ENCODE peak calls at places on chromosomes 11 and 22, in nine cellular contexts. One of them, this sample, is unnamed.

GRCh38 chr11:119975561-119976152 is 162.3 kb downstream of the TRIM29 start:
- DNase-seq in thoracic aorta: no peak
- DNase-seq in fibroblast of the aortic adventitia: no peak
- DNase-seq in heart right ventricle: peak
- DNase-seq in CD4-positive, alpha-beta T cell: no peak
- DNase-seq in spleen: no peak
- DNase-seq in choroid plexus epithelial cell: no peak
- DNase-seq in nephron progenitor cell: peak
- DNase-seq in heart left ventricle: no peak
- DNase-seq in this sample: no peak

GRCh38 chr11:72426758-72427157 is 7.6 kb downstream of the CLPB start:
- DNase-seq in thoracic aorta: no peak
- DNase-seq in fibroblast of the aortic adventitia: no peak
- DNase-seq in heart right ventricle: no peak
- DNase-seq in CD4-positive, alpha-beta T cell: no peak
- DNase-seq in spleen: no peak
- DNase-seq in choroid plexus epithelial cell: no peak
- DNase-seq in nephron progenitor cell: no peak
- DNase-seq in heart left ventricle: no peak
- DNase-seq in this sample: no peak

GRCh38 chr11:92697461-92698314 is 271.8 kb upstream of the MTNR1B start:
- DNase-seq in thoracic aorta: no peak
- DNase-seq in fibroblast of the aortic adventitia: peak
- DNase-seq in heart right ventricle: no peak
- DNase-seq in CD4-positive, alpha-beta T cell: no peak
- DNase-seq in spleen: no peak
- DNase-seq in choroid plexus epithelial cell: no peak
- DNase-seq in nephron progenitor cell: no peak
- DNase-seq in heart left ventricle: no peak
- DNase-seq in this sample: peak

GRCh38 chr22:41449321-41449720 is 2.7 kb upstream of the TOB2 start:
- DNase-seq in thoracic aorta: no peak
- DNase-seq in fibroblast of the aortic adventitia: no peak
- DNase-seq in heart right ventricle: no peak
- DNase-seq in CD4-positive, alpha-beta T cell: no peak
- DNase-seq in spleen: peak
- DNase-seq in choroid plexus epithelial cell: no peak
- DNase-seq in nephron progenitor cell: no peak
- DNase-seq in heart left ventricle: no peak
- DNase-seq in this sample: no peak

GRCh38 chr11:75583710-75584658 is 21.9 kb downstream of the SERPINH1 start:
- DNase-seq in thoracic aorta: no peak
- DNase-seq in fibroblast of the aortic adventitia: peak
- DNase-seq in heart right ventricle: peak
- DNase-seq in CD4-positive, alpha-beta T cell: no peak
- DNase-seq in spleen: peak
- DNase-seq in choroid plexus epithelial cell: peak
- DNase-seq in nephron progenitor cell: peak
- DNase-seq in heart left ventricle: peak
- DNase-seq in this sample: peak

GRCh38 chr11:119062779-119063178 is 4.8 kb upstream of the VPS11 start:
- DNase-seq in thoracic aorta: no peak
- DNase-seq in fibroblast of the aortic adventitia: peak
- DNase-seq in heart right ventricle: no peak
- DNase-seq in CD4-positive, alpha-beta T cell: no peak
- DNase-seq in spleen: no peak
- DNase-seq in choroid plexus epithelial cell: peak
- DNase-seq in nephron progenitor cell: no peak
- DNase-seq in heart left ventricle: no peak
- DNase-seq in this sample: peak

GRCh38 chr11:11476971-11477645 is 124.1 kb upstream of the CSNK2A3 start:
- DNase-seq in thoracic aorta: no peak
- DNase-seq in fibroblast of the aortic adventitia: no peak
- DNase-seq in heart right ventricle: no peak
- DNase-seq in CD4-positive, alpha-beta T cell: no peak
- DNase-seq in spleen: no peak
- DNase-seq in choroid plexus epithelial cell: no peak
- DNase-seq in nephron progenitor cell: no peak
- DNase-seq in heart left ventricle: no peak
- DNase-seq in this sample: no peak

GRCh38 chr11:116454951-116455350 is 317.8 kb downstream of the BUD13 start:
- DNase-seq in thoracic aorta: no peak
- DNase-seq in fibroblast of the aortic adventitia: no peak
- DNase-seq in heart right ventricle: no peak
- DNase-seq in CD4-positive, alpha-beta T cell: no peak
- DNase-seq in spleen: no peak
- DNase-seq in choroid plexus epithelial cell: no peak
- DNase-seq in nephron progenitor cell: no peak
- DNase-seq in heart left ventricle: no peak
- DNase-seq in this sample: no peak

GRCh38 chr11:47858169-47858543 is 10.0 kb upstream of the NUP160 start:
- DNase-seq in thoracic aorta: no peak
- DNase-seq in fibroblast of the aortic adventitia: peak
- DNase-seq in heart right ventricle: no peak
- DNase-seq in CD4-positive, alpha-beta T cell: no peak
- DNase-seq in spleen: no peak
- DNase-seq in choroid plexus epithelial cell: no peak
- DNase-seq in nephron progenitor cell: no peak
- DNase-seq in heart left ventricle: no peak
- DNase-seq in this sample: peak

GRCh38 chr11:64163951-64164350 is 2.0 kb downstream of the MACROD1 start:
- DNase-seq in thoracic aorta: no peak
- DNase-seq in fibroblast of the aortic adventitia: no peak
- DNase-seq in heart right ventricle: no peak
- DNase-seq in CD4-positive, alpha-beta T cell: no peak
- DNase-seq in spleen: no peak
- DNase-seq in choroid plexus epithelial cell: no peak
- DNase-seq in nephron progenitor cell: no peak
- DNase-seq in heart left ventricle: no peak
- DNase-seq in this sample: no peak

GRCh38 chr11:64165842-64166635 is at the start of gene MACROD1:
- DNase-seq in thoracic aorta: peak
- DNase-seq in fibroblast of the aortic adventitia: peak
- DNase-seq in heart right ventricle: peak
- DNase-seq in CD4-positive, alpha-beta T cell: peak
- DNase-seq in spleen: peak
- DNase-seq in choroid plexus epithelial cell: peak
- DNase-seq in nephron progenitor cell: peak
- DNase-seq in heart left ventricle: peak
- DNase-seq in this sample: peak

GRCh38 chr11:64161037-64161436 is 4.9 kb downstream of the MACROD1 start:
- DNase-seq in thoracic aorta: no peak
- DNase-seq in fibroblast of the aortic adventitia: no peak
- DNase-seq in heart right ventricle: no peak
- DNase-seq in CD4-positive, alpha-beta T cell: no peak
- DNase-seq in spleen: no peak
- DNase-seq in choroid plexus epithelial cell: no peak
- DNase-seq in nephron progenitor cell: no peak
- DNase-seq in heart left ventricle: no peak
- DNase-seq in this sample: no peak

GRCh38 chr11:64164392-64165312 is 1.3 kb downstream of the MACROD1 start:
- DNase-seq in thoracic aorta: no peak
- DNase-seq in fibroblast of the aortic adventitia: no peak
- DNase-seq in heart right ventricle: peak
- DNase-seq in CD4-positive, alpha-beta T cell: no peak
- DNase-seq in spleen: no peak
- DNase-seq in choroid plexus epithelial cell: no peak
- DNase-seq in nephron progenitor cell: peak
- DNase-seq in heart left ventricle: no peak
- DNase-seq in this sample: no peak

DNA sequence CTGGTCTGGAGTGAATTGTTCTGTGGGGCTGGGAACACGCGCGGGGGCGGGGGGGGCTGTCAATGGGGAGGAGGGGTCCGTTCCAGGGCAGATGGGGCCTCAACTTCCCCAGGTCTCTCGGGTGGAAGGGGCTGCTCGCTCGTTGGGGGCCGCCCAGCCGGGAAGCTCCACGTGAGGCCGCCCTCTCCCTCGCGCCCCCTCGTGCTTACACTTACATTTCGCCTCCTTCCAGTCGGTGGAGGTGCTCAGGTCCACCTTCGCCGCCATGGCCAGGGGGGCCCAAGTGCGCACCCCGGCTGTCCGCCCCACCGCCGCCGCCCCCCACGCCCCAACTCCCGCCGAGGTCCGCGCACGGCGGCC is 451 bp downstream of the MACROD1 start:
- DNase-seq in thoracic aorta: no peak
- DNase-seq in fibroblast of the aortic adventitia: no peak
- DNase-seq in heart right ventricle: peak
- DNase-seq in CD4-positive, alpha-beta T cell: no peak
- DNase-seq in spleen: no peak
- DNase-seq in choroid plexus epithelial cell: no peak
- DNase-seq in nephron progenitor cell: peak
- DNase-seq in heart left ventricle: no peak
- DNase-seq in this sample: no peak
- TF ChIP-seq CTCF in thoracic aorta: no peak
- TF ChIP-seq CTCF in fibroblast of the aortic adventitia: no peak
- TF ChIP-seq CTCF in heart right ventricle: no peak
- TF ChIP-seq CTCF in CD4-positive, alpha-beta T cell: no peak
- TF ChIP-seq CTCF in spleen: no peak
- TF ChIP-seq CTCF in choroid plexus epithelial cell: no peak
- TF ChIP-seq CTCF in nephron progenitor cell: no peak
- TF ChIP-seq CTCF in heart left ventricle: no peak
- TF ChIP-seq CTCF in this sample: no peak

DNA sequence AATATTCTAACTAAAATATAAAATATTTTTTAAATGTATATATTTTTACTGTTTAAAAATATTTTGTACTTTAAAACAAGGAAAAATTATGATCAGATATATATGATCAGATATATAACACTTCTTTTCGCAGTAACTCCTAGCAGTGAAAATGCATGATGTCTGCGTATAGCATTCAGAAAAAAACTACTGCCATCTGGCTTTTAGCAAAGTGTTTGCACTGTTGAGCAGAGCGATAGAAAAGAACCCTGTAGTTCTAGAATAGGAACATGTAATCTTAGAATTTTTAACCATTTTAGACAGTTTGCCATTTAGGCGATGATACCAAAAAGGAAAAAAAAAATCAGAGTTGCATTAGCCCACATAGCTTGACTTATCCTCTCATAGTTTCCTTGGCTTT is 370.4 kb upstream of the ANO3 start:
- DNase-seq in thoracic aorta: no peak
- DNase-seq in fibroblast of the aortic adventitia: no peak
- DNase-seq in heart right ventricle: no peak
- DNase-seq in CD4-positive, alpha-beta T cell: no peak
- DNase-seq in spleen: no peak
- DNase-seq in choroid plexus epithelial cell: peak
- DNase-seq in nephron progenitor cell: no peak
- DNase-seq in heart left ventricle: no peak
- DNase-seq in this sample: peak
- TF ChIP-seq CTCF in thoracic aorta: no peak
- TF ChIP-seq CTCF in fibroblast of the aortic adventitia: peak
- TF ChIP-seq CTCF in heart right ventricle: peak
- TF ChIP-seq CTCF in CD4-positive, alpha-beta T cell: no peak
- TF ChIP-seq CTCF in spleen: no peak
- TF ChIP-seq CTCF in choroid plexus epithelial cell: peak
- TF ChIP-seq CTCF in nephron progenitor cell: no peak
- TF ChIP-seq CTCF in heart left ventricle: no peak
- TF ChIP-seq CTCF in this sample: peak

GRCh38 chr11:61123775-61124571 is 21.7 kb downstream of the CD5 start:
- DNase-seq in thoracic aorta: no peak
- DNase-seq in fibroblast of the aortic adventitia: no peak
- DNase-seq in heart right ventricle: no peak
- DNase-seq in CD4-positive, alpha-beta T cell: no peak
- DNase-seq in spleen: no peak
- DNase-seq in choroid plexus epithelial cell: no peak
- DNase-seq in nephron progenitor cell: no peak
- DNase-seq in heart left ventricle: no peak
- DNase-seq in this sample: no peak

GRCh38 chr11:61124574-61125309 is 22.5 kb downstream of the CD5 start:
- DNase-seq in thoracic aorta: no peak
- DNase-seq in fibroblast of the aortic adventitia: no peak
- DNase-seq in heart right ventricle: no peak
- DNase-seq in CD4-positive, alpha-beta T cell: no peak
- DNase-seq in spleen: no peak
- DNase-seq in choroid plexus epithelial cell: no peak
- DNase-seq in nephron progenitor cell: no peak
- DNase-seq in heart left ventricle: no peak
- DNase-seq in this sample: no peak

GRCh38 chr11:61125310-61125684 is 23.0 kb downstream of the CD5 start:
- DNase-seq in thoracic aorta: no peak
- DNase-seq in fibroblast of the aortic adventitia: no peak
- DNase-seq in heart right ventricle: no peak
- DNase-seq in CD4-positive, alpha-beta T cell: no peak
- DNase-seq in spleen: no peak
- DNase-seq in choroid plexus epithelial cell: no peak
- DNase-seq in nephron progenitor cell: no peak
- DNase-seq in heart left ventricle: no peak
- DNase-seq in this sample: no peak

GRCh38 chr11:61127991-61128390 is 25.7 kb downstream of the CD5 start:
- DNase-seq in thoracic aorta: no peak
- DNase-seq in fibroblast of the aortic adventitia: no peak
- DNase-seq in heart right ventricle: no peak
- DNase-seq in CD4-positive, alpha-beta T cell: no peak
- DNase-seq in spleen: no peak
- DNase-seq in choroid plexus epithelial cell: no peak
- DNase-seq in nephron progenitor cell: no peak
- DNase-seq in heart left ventricle: no peak
- DNase-seq in this sample: no peak

DNA sequence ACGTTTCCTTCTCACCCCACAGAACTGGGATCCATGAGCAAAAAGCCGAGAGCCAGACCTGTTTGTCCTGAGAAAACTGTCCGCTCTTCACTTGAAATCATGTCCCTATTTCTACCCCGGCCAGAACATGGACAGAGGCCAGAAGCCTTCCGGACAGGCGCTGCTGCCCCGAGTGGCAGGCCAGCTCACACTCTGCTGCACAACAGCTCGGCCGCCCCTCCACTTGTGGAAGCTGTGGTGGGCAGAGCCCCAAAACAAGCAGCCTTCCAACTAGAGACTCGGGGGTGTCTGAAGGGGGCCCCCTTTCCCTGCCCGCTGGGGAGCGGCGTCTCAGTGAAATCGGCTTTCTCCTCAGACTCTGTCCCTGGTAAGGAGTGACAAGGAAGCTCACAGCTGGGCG is 24.0 kb downstream of the CD5 start:
- DNase-seq in thoracic aorta: no peak
- DNase-seq in fibroblast of the aortic adventitia: peak
- DNase-seq in heart right ventricle: peak
- DNase-seq in CD4-positive, alpha-beta T cell: no peak
- DNase-seq in spleen: no peak
- DNase-seq in choroid plexus epithelial cell: peak
- DNase-seq in nephron progenitor cell: no peak
- DNase-seq in heart left ventricle: no peak
- DNase-seq in this sample: no peak
- TF ChIP-seq CTCF in thoracic aorta: peak
- TF ChIP-seq CTCF in fibroblast of the aortic adventitia: peak
- TF ChIP-seq CTCF in heart right ventricle: no peak
- TF ChIP-seq CTCF in CD4-positive, alpha-beta T cell: no peak
- TF ChIP-seq CTCF in spleen: no peak
- TF ChIP-seq CTCF in choroid plexus epithelial cell: peak
- TF ChIP-seq CTCF in nephron progenitor cell: no peak
- TF ChIP-seq CTCF in heart left ventricle: no peak
- TF ChIP-seq CTCF in this sample: no peak

DNA sequence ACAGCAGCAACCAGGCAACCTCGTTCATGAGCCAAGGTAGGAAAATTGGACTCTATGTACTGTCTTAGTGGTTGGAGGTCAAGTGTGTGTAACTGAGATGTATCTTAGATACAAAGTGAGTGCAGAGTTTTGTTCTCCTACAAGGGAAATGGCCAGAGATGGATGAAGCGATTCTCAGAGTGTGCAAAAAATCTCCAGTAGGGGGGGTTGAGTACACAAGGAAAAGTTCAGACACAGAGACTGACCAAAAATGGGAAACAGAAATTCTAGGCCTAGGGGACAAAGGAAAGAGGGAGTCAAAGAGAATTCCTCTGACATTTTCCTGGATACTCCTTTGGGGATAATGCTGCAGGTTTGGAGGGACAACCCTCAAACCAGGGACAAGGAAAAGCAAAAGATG is 38.2 kb upstream of the OR5AK2 start:
- DNase-seq in thoracic aorta: no peak
- DNase-seq in fibroblast of the aortic adventitia: no peak
- DNase-seq in heart right ventricle: no peak
- DNase-seq in CD4-positive, alpha-beta T cell: no peak
- DNase-seq in spleen: no peak
- DNase-seq in choroid plexus epithelial cell: no peak
- DNase-seq in nephron progenitor cell: no peak
- DNase-seq in heart left ventricle: no peak
- DNase-seq in this sample: no peak
- TF ChIP-seq CTCF in thoracic aorta: no peak
- TF ChIP-seq CTCF in fibroblast of the aortic adventitia: no peak
- TF ChIP-seq CTCF in heart right ventricle: no peak
- TF ChIP-seq CTCF in CD4-positive, alpha-beta T cell: no peak
- TF ChIP-seq CTCF in spleen: no peak
- TF ChIP-seq CTCF in choroid plexus epithelial cell: no peak
- TF ChIP-seq CTCF in nephron progenitor cell: no peak
- TF ChIP-seq CTCF in heart left ventricle: no peak
- TF ChIP-seq CTCF in this sample: no peak